ENCODE peak calls at places on chromosomes 12 and 14, in seven cellular contexts. One of them, this sample, is unnamed.

GRCh38 chr14:69040343-69040742 is 61.2 kb upstream of the ACTN1 start:
- DNase-seq in CD8-positive, alpha-beta memory T cell: no peak
- DNase-seq in putamen: no peak
- DNase-seq in PC-9: no peak
- DNase-seq in ureter: no peak
- DNase-seq in stimulated activated CD4-positive, alpha-beta T cell treated with anti-CD3 and anti-CD28 coated beads, TNF-alpha, amount 100 ng/mL, for 1 hour: no peak
- DNase-seq in activated effector memory CD4-positive, alpha-beta T cell treated with Interleukin-2 at 50 U/mL for 16 hours: no peak
- DNase-seq in this sample: no peak

GRCh38 chr12:76586764-76587395 is 27.3 kb upstream of the OSBPL8 start:
- DNase-seq in CD8-positive, alpha-beta memory T cell: peak; percentile 42
- DNase-seq in putamen: no peak
- DNase-seq in PC-9: peak; percentile 10
- DNase-seq in ureter: no peak
- DNase-seq in stimulated activated CD4-positive, alpha-beta T cell treated with anti-CD3 and anti-CD28 coated beads, TNF-alpha, amount 100 ng/mL, for 1 hour: no peak
- DNase-seq in activated effector memory CD4-positive, alpha-beta T cell treated with Interleukin-2 at 50 U/mL for 16 hours: no peak
- DNase-seq in this sample: no peak

GRCh38 chr12:84689638-84690037 is 223.0 kb downstream of the SLC6A15 start:
- DNase-seq in CD8-positive, alpha-beta memory T cell: no peak
- DNase-seq in putamen: no peak
- DNase-seq in PC-9: no peak
- DNase-seq in ureter: no peak
- DNase-seq in stimulated activated CD4-positive, alpha-beta T cell treated with anti-CD3 and anti-CD28 coated beads, TNF-alpha, amount 100 ng/mL, for 1 hour: no peak
- DNase-seq in activated effector memory CD4-positive, alpha-beta T cell treated with Interleukin-2 at 50 U/mL for 16 hours: no peak
- DNase-seq in this sample: no peak

GRCh38 chr12:55996201-55996714 is 818 bp upstream of the SUOX start:
- DNase-seq in CD8-positive, alpha-beta memory T cell: peak; percentile 60
- DNase-seq in putamen: no peak
- DNase-seq in PC-9: peak; percentile 52
- DNase-seq in ureter: peak; percentile 74
- DNase-seq in stimulated activated CD4-positive, alpha-beta T cell treated with anti-CD3 and anti-CD28 coated beads, TNF-alpha, amount 100 ng/mL, for 1 hour: no peak
- DNase-seq in activated effector memory CD4-positive, alpha-beta T cell treated with Interleukin-2 at 50 U/mL for 16 hours: peak; percentile 37
- DNase-seq in this sample: no peak

GRCh38 chr14:88245321-88245720 is 77.7 kb downstream of the KCNK10 start:
- DNase-seq in CD8-positive, alpha-beta memory T cell: no peak
- DNase-seq in putamen: no peak
- DNase-seq in PC-9: no peak
- DNase-seq in ureter: no peak
- DNase-seq in stimulated activated CD4-positive, alpha-beta T cell treated with anti-CD3 and anti-CD28 coated beads, TNF-alpha, amount 100 ng/mL, for 1 hour: no peak
- DNase-seq in activated effector memory CD4-positive, alpha-beta T cell treated with Interleukin-2 at 50 U/mL for 16 hours: no peak
- DNase-seq in this sample: no peak

GRCh38 chr12:54608156-54608555 is 19.7 kb upstream of the PPP1R1A start:
- DNase-seq in CD8-positive, alpha-beta memory T cell: no peak
- DNase-seq in putamen: no peak
- DNase-seq in PC-9: no peak
- DNase-seq in ureter: no peak
- DNase-seq in stimulated activated CD4-positive, alpha-beta T cell treated with anti-CD3 and anti-CD28 coated beads, TNF-alpha, amount 100 ng/mL, for 1 hour: no peak
- DNase-seq in activated effector memory CD4-positive, alpha-beta T cell treated with Interleukin-2 at 50 U/mL for 16 hours: no peak
- DNase-seq in this sample: no peak

GRCh38 chr14:46672128-46672527 is 20.5 kb upstream of the RPL10L start:
- DNase-seq in CD8-positive, alpha-beta memory T cell: no peak
- DNase-seq in putamen: no peak
- DNase-seq in PC-9: no peak
- DNase-seq in ureter: no peak
- DNase-seq in stimulated activated CD4-positive, alpha-beta T cell treated with anti-CD3 and anti-CD28 coated beads, TNF-alpha, amount 100 ng/mL, for 1 hour: no peak
- DNase-seq in activated effector memory CD4-positive, alpha-beta T cell treated with Interleukin-2 at 50 U/mL for 16 hours: no peak
- DNase-seq in this sample: no peak

GRCh38 chr12:93197067-93197593 is 180.6 kb upstream of the NUDT4 start:
- DNase-seq in CD8-positive, alpha-beta memory T cell: no peak
- DNase-seq in putamen: no peak
- DNase-seq in PC-9: no peak
- DNase-seq in ureter: no peak
- DNase-seq in stimulated activated CD4-positive, alpha-beta T cell treated with anti-CD3 and anti-CD28 coated beads, TNF-alpha, amount 100 ng/mL, for 1 hour: no peak
- DNase-seq in activated effector memory CD4-positive, alpha-beta T cell treated with Interleukin-2 at 50 U/mL for 16 hours: no peak
- DNase-seq in this sample: no peak

GRCh38 chr12:91866566-91866965 is 279.1 kb downstream of the BTG1 start:
- DNase-seq in CD8-positive, alpha-beta memory T cell: no peak
- DNase-seq in putamen: no peak
- DNase-seq in PC-9: no peak
- DNase-seq in ureter: no peak
- DNase-seq in stimulated activated CD4-positive, alpha-beta T cell treated with anti-CD3 and anti-CD28 coated beads, TNF-alpha, amount 100 ng/mL, for 1 hour: no peak
- DNase-seq in activated effector memory CD4-positive, alpha-beta T cell treated with Interleukin-2 at 50 U/mL for 16 hours: no peak
- DNase-seq in this sample: no peak

GRCh38 chr12:11730299-11731041 is 81.0 kb downstream of the ETV6 start:
- DNase-seq in CD8-positive, alpha-beta memory T cell: no peak
- DNase-seq in putamen: no peak
- DNase-seq in PC-9: peak; percentile 83
- DNase-seq in ureter: peak; percentile 79
- DNase-seq in stimulated activated CD4-positive, alpha-beta T cell treated with anti-CD3 and anti-CD28 coated beads, TNF-alpha, amount 100 ng/mL, for 1 hour: no peak
- DNase-seq in activated effector memory CD4-positive, alpha-beta T cell treated with Interleukin-2 at 50 U/mL for 16 hours: no peak
- DNase-seq in this sample: no peak

GRCh38 chr12:6266431-6267006 is 44.0 kb upstream of the PLEKHG6 start:
- DNase-seq in CD8-positive, alpha-beta memory T cell: no peak
- DNase-seq in putamen: no peak
- DNase-seq in PC-9: no peak
- DNase-seq in ureter: no peak
- DNase-seq in stimulated activated CD4-positive, alpha-beta T cell treated with anti-CD3 and anti-CD28 coated beads, TNF-alpha, amount 100 ng/mL, for 1 hour: no peak
- DNase-seq in activated effector memory CD4-positive, alpha-beta T cell treated with Interleukin-2 at 50 U/mL for 16 hours: no peak
- DNase-seq in this sample: no peak

GRCh38 chr14:93788307-93788556 is at the start of gene PRIMA1:
- DNase-seq in CD8-positive, alpha-beta memory T cell: no peak
- DNase-seq in putamen: no peak
- DNase-seq in PC-9: no peak
- DNase-seq in ureter: peak; percentile 51
- DNase-seq in stimulated activated CD4-positive, alpha-beta T cell treated with anti-CD3 and anti-CD28 coated beads, TNF-alpha, amount 100 ng/mL, for 1 hour: no peak
- DNase-seq in activated effector memory CD4-positive, alpha-beta T cell treated with Interleukin-2 at 50 U/mL for 16 hours: no peak
- DNase-seq in this sample: no peak

GRCh38 chr12:85755760-85756159 is 80.4 kb downstream of the RASSF9 start:
- DNase-seq in CD8-positive, alpha-beta memory T cell: no peak
- DNase-seq in putamen: no peak
- DNase-seq in PC-9: no peak
- DNase-seq in ureter: no peak
- DNase-seq in stimulated activated CD4-positive, alpha-beta T cell treated with anti-CD3 and anti-CD28 coated beads, TNF-alpha, amount 100 ng/mL, for 1 hour: no peak
- DNase-seq in activated effector memory CD4-positive, alpha-beta T cell treated with Interleukin-2 at 50 U/mL for 16 hours: no peak
- DNase-seq in this sample: no peak

GRCh38 chr12:130345292-130345691 is 7.6 kb downstream of the PIWIL1 start:
- DNase-seq in CD8-positive, alpha-beta memory T cell: no peak
- DNase-seq in putamen: no peak
- DNase-seq in PC-9: no peak
- DNase-seq in ureter: no peak
- DNase-seq in stimulated activated CD4-positive, alpha-beta T cell treated with anti-CD3 and anti-CD28 coated beads, TNF-alpha, amount 100 ng/mL, for 1 hour: no peak
- DNase-seq in activated effector memory CD4-positive, alpha-beta T cell treated with Interleukin-2 at 50 U/mL for 16 hours: no peak
- DNase-seq in this sample: no peak

GRCh38 chr14:28012629-28013415 is 753.8 kb upstream of the FOXG1 start:
- DNase-seq in CD8-positive, alpha-beta memory T cell: no peak
- DNase-seq in putamen: no peak
- DNase-seq in PC-9: no peak
- DNase-seq in ureter: no peak
- DNase-seq in stimulated activated CD4-positive, alpha-beta T cell treated with anti-CD3 and anti-CD28 coated beads, TNF-alpha, amount 100 ng/mL, for 1 hour: no peak
- DNase-seq in activated effector memory CD4-positive, alpha-beta T cell treated with Interleukin-2 at 50 U/mL for 16 hours: no peak
- DNase-seq in this sample: no peak

GRCh38 chr12:24679135-24679534 is 269.8 kb downstream of the BCAT1 start:
- DNase-seq in CD8-positive, alpha-beta memory T cell: no peak
- DNase-seq in putamen: no peak
- DNase-seq in PC-9: no peak
- DNase-seq in ureter: no peak
- DNase-seq in stimulated activated CD4-positive, alpha-beta T cell treated with anti-CD3 and anti-CD28 coated beads, TNF-alpha, amount 100 ng/mL, for 1 hour: no peak
- DNase-seq in activated effector memory CD4-positive, alpha-beta T cell treated with Interleukin-2 at 50 U/mL for 16 hours: no peak
- DNase-seq in this sample: no peak

GRCh38 chr12:55057466-55057865 is 37.7 kb downstream of the NEUROD4 start:
- DNase-seq in CD8-positive, alpha-beta memory T cell: no peak
- DNase-seq in putamen: no peak
- DNase-seq in PC-9: no peak
- DNase-seq in ureter: no peak
- DNase-seq in stimulated activated CD4-positive, alpha-beta T cell treated with anti-CD3 and anti-CD28 coated beads, TNF-alpha, amount 100 ng/mL, for 1 hour: no peak
- DNase-seq in activated effector memory CD4-positive, alpha-beta T cell treated with Interleukin-2 at 50 U/mL for 16 hours: no peak
- DNase-seq in this sample: no peak

GRCh38 chr14:99733551-99734405 is 49.7 kb downstream of the CYP46A1 start:
- DNase-seq in CD8-positive, alpha-beta memory T cell: no peak
- DNase-seq in putamen: no peak
- DNase-seq in PC-9: no peak
- DNase-seq in ureter: no peak
- DNase-seq in stimulated activated CD4-positive, alpha-beta T cell treated with anti-CD3 and anti-CD28 coated beads, TNF-alpha, amount 100 ng/mL, for 1 hour: no peak
- DNase-seq in activated effector memory CD4-positive, alpha-beta T cell treated with Interleukin-2 at 50 U/mL for 16 hours: no peak
- DNase-seq in this sample: no peak

GRCh38 chr14:88995437-88996198 is 171.2 kb downstream of the TTC8 start:
- DNase-seq in CD8-positive, alpha-beta memory T cell: no peak
- DNase-seq in putamen: no peak
- DNase-seq in PC-9: no peak
- DNase-seq in ureter: no peak
- DNase-seq in stimulated activated CD4-positive, alpha-beta T cell treated with anti-CD3 and anti-CD28 coated beads, TNF-alpha, amount 100 ng/mL, for 1 hour: no peak
- DNase-seq in activated effector memory CD4-positive, alpha-beta T cell treated with Interleukin-2 at 50 U/mL for 16 hours: no peak
- DNase-seq in this sample: no peak

GRCh38 chr14:105392161-105393090 is 5.9 kb upstream of the TEX22 start:
- DNase-seq in CD8-positive, alpha-beta memory T cell: no peak
- DNase-seq in putamen: no peak
- DNase-seq in PC-9: no peak
- DNase-seq in ureter: no peak
- DNase-seq in stimulated activated CD4-positive, alpha-beta T cell treated with anti-CD3 and anti-CD28 coated beads, TNF-alpha, amount 100 ng/mL, for 1 hour: no peak
- DNase-seq in activated effector memory CD4-positive, alpha-beta T cell treated with Interleukin-2 at 50 U/mL for 16 hours: no peak
- DNase-seq in this sample: no peak

GRCh38 chr12:124448955-124449622 is 118.3 kb downstream of the NCOR2 start:
- DNase-seq in CD8-positive, alpha-beta memory T cell: no peak
- DNase-seq in putamen: no peak
- DNase-seq in PC-9: no peak
- DNase-seq in ureter: no peak
- DNase-seq in stimulated activated CD4-positive, alpha-beta T cell treated with anti-CD3 and anti-CD28 coated beads, TNF-alpha, amount 100 ng/mL, for 1 hour: no peak
- DNase-seq in activated effector memory CD4-positive, alpha-beta T cell treated with Interleukin-2 at 50 U/mL for 16 hours: no peak
- DNase-seq in this sample: no peak

GRCh38 chr12:87272846-87273245 is 756.4 kb downstream of the C12orf50 start:
- DNase-seq in CD8-positive, alpha-beta memory T cell: no peak
- DNase-seq in putamen: no peak
- DNase-seq in PC-9: no peak
- DNase-seq in ureter: no peak
- DNase-seq in stimulated activated CD4-positive, alpha-beta T cell treated with anti-CD3 and anti-CD28 coated beads, TNF-alpha, amount 100 ng/mL, for 1 hour: no peak
- DNase-seq in activated effector memory CD4-positive, alpha-beta T cell treated with Interleukin-2 at 50 U/mL for 16 hours: no peak
- DNase-seq in this sample: no peak

GRCh38 chr14:51564986-51565604 is 86.6 kb upstream of the FRMD6 start:
- DNase-seq in CD8-positive, alpha-beta memory T cell: no peak
- DNase-seq in putamen: no peak
- DNase-seq in PC-9: peak; percentile 72
- DNase-seq in ureter: no peak
- DNase-seq in stimulated activated CD4-positive, alpha-beta T cell treated with anti-CD3 and anti-CD28 coated beads, TNF-alpha, amount 100 ng/mL, for 1 hour: no peak
- DNase-seq in activated effector memory CD4-positive, alpha-beta T cell treated with Interleukin-2 at 50 U/mL for 16 hours: no peak
- DNase-seq in this sample: no peak

GRCh38 chr12:12716151-12716844 is 870 bp upstream of the CDKN1B start:
- DNase-seq in CD8-positive, alpha-beta memory T cell: no peak
- DNase-seq in putamen: no peak
- DNase-seq in PC-9: peak; percentile 19
- DNase-seq in ureter: no peak
- DNase-seq in stimulated activated CD4-positive, alpha-beta T cell treated with anti-CD3 and anti-CD28 coated beads, TNF-alpha, amount 100 ng/mL, for 1 hour: no peak
- DNase-seq in activated effector memory CD4-positive, alpha-beta T cell treated with Interleukin-2 at 50 U/mL for 16 hours: no peak
- DNase-seq in this sample: no peak

GRCh38 chr12:91613223-91613779 is 430.7 kb upstream of the DCN start:
- DNase-seq in CD8-positive, alpha-beta memory T cell: no peak
- DNase-seq in putamen: no peak
- DNase-seq in PC-9: no peak
- DNase-seq in ureter: no peak
- DNase-seq in stimulated activated CD4-positive, alpha-beta T cell treated with anti-CD3 and anti-CD28 coated beads, TNF-alpha, amount 100 ng/mL, for 1 hour: no peak
- DNase-seq in activated effector memory CD4-positive, alpha-beta T cell treated with Interleukin-2 at 50 U/mL for 16 hours: no peak
- DNase-seq in this sample: no peak

GRCh38 chr12:47799357-47799955 is 20.2 kb downstream of the HDAC7 start:
- DNase-seq in CD8-positive, alpha-beta memory T cell: no peak
- DNase-seq in putamen: peak; percentile 85
- DNase-seq in PC-9: no peak
- DNase-seq in ureter: no peak
- DNase-seq in stimulated activated CD4-positive, alpha-beta T cell treated with anti-CD3 and anti-CD28 coated beads, TNF-alpha, amount 100 ng/mL, for 1 hour: no peak
- DNase-seq in activated effector memory CD4-positive, alpha-beta T cell treated with Interleukin-2 at 50 U/mL for 16 hours: no peak
- DNase-seq in this sample: no peak

GRCh38 chr12:107027304-107028053 is 40.5 kb upstream of the MTERF2 start:
- DNase-seq in CD8-positive, alpha-beta memory T cell: peak; percentile 82
- DNase-seq in putamen: peak; percentile 67
- DNase-seq in PC-9: peak; percentile 12
- DNase-seq in ureter: no peak
- DNase-seq in stimulated activated CD4-positive, alpha-beta T cell treated with anti-CD3 and anti-CD28 coated beads, TNF-alpha, amount 100 ng/mL, for 1 hour: no peak
- DNase-seq in activated effector memory CD4-positive, alpha-beta T cell treated with Interleukin-2 at 50 U/mL for 16 hours: no peak
- DNase-seq in this sample: peak; percentile 74

GRCh38 chr12:95608252-95609033 is 57.2 kb upstream of the USP44 start:
- DNase-seq in CD8-positive, alpha-beta memory T cell: no peak
- DNase-seq in putamen: no peak
- DNase-seq in PC-9: no peak
- DNase-seq in ureter: no peak
- DNase-seq in stimulated activated CD4-positive, alpha-beta T cell treated with anti-CD3 and anti-CD28 coated beads, TNF-alpha, amount 100 ng/mL, for 1 hour: no peak
- DNase-seq in activated effector memory CD4-positive, alpha-beta T cell treated with Interleukin-2 at 50 U/mL for 16 hours: no peak
- DNase-seq in this sample: no peak

GRCh38 chr12:100348657-100349454 is 8.0 kb upstream of the SLC17A8 start:
- DNase-seq in CD8-positive, alpha-beta memory T cell: no peak
- DNase-seq in putamen: peak; percentile 5
- DNase-seq in PC-9: no peak
- DNase-seq in ureter: no peak
- DNase-seq in stimulated activated CD4-positive, alpha-beta T cell treated with anti-CD3 and anti-CD28 coated beads, TNF-alpha, amount 100 ng/mL, for 1 hour: no peak
- DNase-seq in activated effector memory CD4-positive, alpha-beta T cell treated with Interleukin-2 at 50 U/mL for 16 hours: no peak
- DNase-seq in this sample: no peak

GRCh38 chr14:20667957-20668356 is 16.4 kb upstream of the RNASE4 start:
- DNase-seq in CD8-positive, alpha-beta memory T cell: no peak
- DNase-seq in putamen: no peak
- DNase-seq in PC-9: no peak
- DNase-seq in ureter: no peak
- DNase-seq in stimulated activated CD4-positive, alpha-beta T cell treated with anti-CD3 and anti-CD28 coated beads, TNF-alpha, amount 100 ng/mL, for 1 hour: no peak
- DNase-seq in activated effector memory CD4-positive, alpha-beta T cell treated with Interleukin-2 at 50 U/mL for 16 hours: no peak
- DNase-seq in this sample: no peak

GRCh38 chr12:108856428-108857157 is 790 bp downstream of the SSH1 start:
- DNase-seq in CD8-positive, alpha-beta memory T cell: peak; percentile 74
- DNase-seq in putamen: no peak
- DNase-seq in PC-9: peak; percentile 65
- DNase-seq in ureter: peak; percentile 83
- DNase-seq in stimulated activated CD4-positive, alpha-beta T cell treated with anti-CD3 and anti-CD28 coated beads, TNF-alpha, amount 100 ng/mL, for 1 hour: peak; percentile 35
- DNase-seq in activated effector memory CD4-positive, alpha-beta T cell treated with Interleukin-2 at 50 U/mL for 16 hours: peak; percentile 60
- DNase-seq in this sample: no peak

GRCh38 chr12:50536831-50537537 is 32.2 kb downstream of the DIP2B start:
- DNase-seq in CD8-positive, alpha-beta memory T cell: no peak
- DNase-seq in putamen: no peak
- DNase-seq in PC-9: no peak
- DNase-seq in ureter: no peak
- DNase-seq in stimulated activated CD4-positive, alpha-beta T cell treated with anti-CD3 and anti-CD28 coated beads, TNF-alpha, amount 100 ng/mL, for 1 hour: no peak
- DNase-seq in activated effector memory CD4-positive, alpha-beta T cell treated with Interleukin-2 at 50 U/mL for 16 hours: no peak
- DNase-seq in this sample: no peak

GRCh38 chr12:104733717-104734175 is 224.3 kb downstream of the SLC41A2 start:
- DNase-seq in CD8-positive, alpha-beta memory T cell: peak; percentile 11
- DNase-seq in putamen: no peak
- DNase-seq in PC-9: no peak
- DNase-seq in ureter: no peak
- DNase-seq in stimulated activated CD4-positive, alpha-beta T cell treated with anti-CD3 and anti-CD28 coated beads, TNF-alpha, amount 100 ng/mL, for 1 hour: no peak
- DNase-seq in activated effector memory CD4-positive, alpha-beta T cell treated with Interleukin-2 at 50 U/mL for 16 hours: no peak
- DNase-seq in this sample: no peak

GRCh38 chr12:23760495-23760894 is 189.0 kb downstream of the SOX5 start:
- DNase-seq in CD8-positive, alpha-beta memory T cell: no peak
- DNase-seq in putamen: no peak
- DNase-seq in PC-9: no peak
- DNase-seq in ureter: no peak
- DNase-seq in stimulated activated CD4-positive, alpha-beta T cell treated with anti-CD3 and anti-CD28 coated beads, TNF-alpha, amount 100 ng/mL, for 1 hour: no peak
- DNase-seq in activated effector memory CD4-positive, alpha-beta T cell treated with Interleukin-2 at 50 U/mL for 16 hours: no peak
- DNase-seq in this sample: no peak